ENCODE peak calls at places on chromosomes 5 and 9, in four cellular contexts. U is fibroblast of lung, C is upper lobe of right lung, P is AG09319. T is an unnamed sample.

GRCh38 chr9:130522233-130522808 is 57.1 kb upstream of the FUBP3 start:
- DNase-seq in P (no peak), U (no peak), C (no peak), T (no peak)

GRCh38 chr5:41815663-41816062 is 54.6 kb downstream of the OXCT1 start:
- DNase-seq in P (no peak), U (no peak), C (no peak), T (no peak)

GRCh38 chr5:78553578-78553977 is 95.0 kb downstream of the LHFPL2 start:
- DNase-seq in U (no peak), P (no peak), C (no peak), T (no peak)

GRCh38 chr5:82641362-82641988 is 363.3 kb upstream of the RPS23 start:
- DNase-seq in U (peak), C (no peak), P (peak), T (peak)

GRCh38 chr5:8848997-8849585 is 696.8 kb downstream of the SEMA5A start:
- DNase-seq in C (no peak), U (peak), P (no peak), T (peak)

GRCh38 chr9:137880976-137881530 is 3.5 kb downstream of the CACNA1B start:
- DNase-seq in U (no peak), C (no peak), P (no peak), T (no peak)

GRCh38 chr5:134511796-134512660 is 13.4 kb upstream of the JADE2 start:
- DNase-seq in U (peak), P (no peak), C (peak), T (peak)

GRCh38 chr9:1837453-1838084 is 177.6 kb upstream of the SMARCA2 start:
- DNase-seq in C (no peak), P (no peak), U (peak), T (peak)

GRCh38 chr9:131484560-131485185 is 18.0 kb upstream of the POMT1 start:
- DNase-seq in U (no peak), P (no peak), C (peak), T (no peak)

GRCh38 chr9:77455312-77455927 is 192.7 kb downstream of the GNA14 start:
- DNase-seq in U (no peak), P (no peak), C (no peak), T (peak)

GRCh38 chr9:36855443-36856315 is 178.4 kb downstream of the PAX5 start:
- DNase-seq in U (no peak), C (no peak), P (no peak), T (no peak)

GRCh38 chr9:35909687-35910612 is 660 bp downstream of the SPAAR start:
- DNase-seq in C (no peak), U (no peak), P (no peak), T (no peak)

GRCh38 chr9:80605129-80605528 is 1033.4 kb downstream of the TLE4 start:
- DNase-seq in U (peak), C (no peak), P (peak), T (peak)

GRCh38 chr5:151757233-151758140 is 944 bp downstream of the ATOX1 start:
- DNase-seq in C (no peak), P (no peak), U (no peak), T (no peak)

GRCh38 chr5:155418960-155419579 is 405.5 kb downstream of the KIF4B start:
- DNase-seq in U (no peak), P (no peak), C (no peak), T (no peak)

GRCh38 chr5:67331296-67331925 is 134.8 kb upstream of the CD180 start:
- DNase-seq in U (no peak), P (no peak), C (no peak), T (no peak)

GRCh38 chr5:78771260-78772240 is 123.0 kb upstream of the LHFPL2 start:
- DNase-seq in C (no peak), U (no peak), P (no peak), T (no peak)

GRCh38 chr5:142600611-142601360 is 85.1 kb downstream of the FGF1 start:
- DNase-seq in P (peak), C (no peak), U (peak), T (peak)

GRCh38 chr5:177964471-177964870 is 31.6 kb downstream of the PROP1 start:
- DNase-seq in U (no peak), P (no peak), C (no peak), T (no peak)

GRCh38 chr5:94793113-94793815 is 174.8 kb downstream of the SLF1 start:
- DNase-seq in U (peak), P (no peak), C (no peak), T (peak)

GRCh38 chr9:93149361-93149760 is 15.3 kb upstream of the NINJ1 start:
- DNase-seq in C (no peak), U (peak), P (no peak), T (peak)

GRCh38 chr9:93155716-93156474 is 21.8 kb upstream of the NINJ1 start:
- DNase-seq in C (no peak), U (no peak), P (no peak), T (no peak)

GRCh38 chr9:93151097-93151784 is 17.2 kb upstream of the NINJ1 start:
- DNase-seq in U (no peak), C (no peak), P (no peak), T (no peak)

GRCh38 chr9:93156475-93157008 is 22.5 kb upstream of the NINJ1 start:
- DNase-seq in P (no peak), C (no peak), U (no peak), T (no peak)

DNA sequence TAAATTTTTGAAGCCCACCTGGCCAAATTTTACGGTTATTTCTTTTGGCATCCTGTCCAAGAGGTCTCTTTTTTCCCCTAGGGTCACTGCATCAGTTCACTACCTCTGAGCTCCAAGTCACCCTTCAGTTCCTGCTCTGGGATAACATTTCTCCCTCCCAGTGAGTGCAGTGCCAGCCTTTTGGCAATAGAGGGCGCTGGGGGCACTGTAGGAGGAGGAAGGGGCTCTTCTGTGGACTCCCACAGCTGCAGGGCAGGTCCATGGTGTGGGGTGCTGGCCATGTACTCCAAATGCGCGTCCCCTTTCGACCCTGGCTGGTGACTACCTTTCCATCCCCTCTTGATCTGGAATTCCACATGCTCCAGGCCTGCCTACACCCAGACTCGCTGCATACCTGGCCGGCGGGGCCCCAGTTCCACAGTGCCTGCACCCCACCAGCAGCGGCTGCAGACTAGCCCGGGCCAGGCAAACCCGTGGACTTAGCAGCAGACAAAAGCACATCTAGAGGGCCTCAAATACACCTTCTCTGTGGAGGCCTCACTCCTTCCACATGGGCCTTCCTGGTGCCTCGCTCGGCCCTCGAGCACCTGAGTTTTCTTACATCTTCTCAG is 20.3 kb upstream of the NINJ1 start:
- DNase-seq in C (no peak), P (no peak), U (no peak), T (peak)
- TF ChIP-seq CTCF in C (peak), P (peak), U (peak), T (peak)

GRCh38 chr9:136343884-136344269 is 16.5 kb downstream of the GPSM1 start:
- DNase-seq in C (no peak), U (no peak), P (no peak), T (no peak)

GRCh38 chr9:136343121-136343883 is 16.0 kb downstream of the GPSM1 start:
- DNase-seq in P (no peak), U (no peak), C (no peak), T (no peak)

GRCh38 chr9:136345281-136346156 is 18.0 kb downstream of the DNLZ start:
- DNase-seq in C (peak), U (peak), P (no peak), T (peak)

GRCh38 chr9:136346157-136346481 is 17.4 kb downstream of the DNLZ start:
- DNase-seq in P (no peak), C (no peak), U (no peak), T (no peak)

GRCh38 chr9:136344544-136345280 is 17.4 kb downstream of the GPSM1 start:
- DNase-seq in P (no peak), U (no peak), C (no peak), T (no peak)
- TF ChIP-seq CTCF in P (no peak), U (no peak), C (no peak), T (no peak)

GRCh38 chr9:115880221-115880620 is 273.4 kb upstream of the PAPPA start:
- DNase-seq in U (peak), C (no peak), P (no peak), T (no peak)
- TF ChIP-seq CTCF in U (no peak), C (no peak), P (no peak), T (no peak)

GRCh38 chr5:150398432-150399157 is 14.1 kb downstream of the CD74 start:
- DNase-seq in U (no peak), P (no peak), C (no peak), T (no peak)
- TF ChIP-seq CTCF in U (peak), P (no peak), C (peak), T (peak)